ENCODE peak calls at places on chromosomes 12 and 14, in four cellular contexts. One of them, this sample, is unnamed.

GRCh38 chr12:49698619-49699545 is 8.3 kb downstream of the FMNL3 start:
- DNase-seq in Karpas-422: peak
- DNase-seq in neuronal stem cell: no peak
- DNase-seq in mesendoderm: peak
- DNase-seq in this sample: peak

GRCh38 chr12:73421832-73422231 is 1115.8 kb upstream of the ATXN7L3B start:
- DNase-seq in neuronal stem cell: no peak
- DNase-seq in mesendoderm: no peak
- DNase-seq in Karpas-422: no peak
- DNase-seq in this sample: peak

GRCh38 chr12:70831538-70831937 is 89.0 kb downstream of the PTPRR start:
- DNase-seq in neuronal stem cell: no peak
- DNase-seq in mesendoderm: no peak
- DNase-seq in Karpas-422: no peak
- DNase-seq in this sample: peak

GRCh38 chr12:15558915-15559528 is 230.2 kb downstream of the EPS8 start:
- DNase-seq in neuronal stem cell: no peak
- DNase-seq in Karpas-422: no peak
- DNase-seq in mesendoderm: no peak
- DNase-seq in this sample: no peak

GRCh38 chr12:43806737-43807072 is 588 bp upstream of the TWF1 start:
- DNase-seq in mesendoderm: no peak
- DNase-seq in neuronal stem cell: no peak
- DNase-seq in Karpas-422: peak
- DNase-seq in this sample: no peak

GRCh38 chr14:50740858-50741257 is 72.8 kb upstream of the SAV1 start:
- DNase-seq in mesendoderm: no peak
- DNase-seq in Karpas-422: no peak
- DNase-seq in neuronal stem cell: no peak
- DNase-seq in this sample: peak

GRCh38 chr12:113642216-113642615 is 170.5 kb upstream of the LHX5 start:
- DNase-seq in mesendoderm: no peak
- DNase-seq in neuronal stem cell: no peak
- DNase-seq in Karpas-422: no peak
- DNase-seq in this sample: no peak

GRCh38 chr14:49461529-49462401 is 124.4 kb downstream of the RPS29 start:
- DNase-seq in Karpas-422: peak
- DNase-seq in mesendoderm: peak
- DNase-seq in neuronal stem cell: peak
- DNase-seq in this sample: peak

GRCh38 chr12:18849080-18849479 is 111.2 kb downstream of the CAPZA3 start:
- DNase-seq in mesendoderm: peak
- DNase-seq in neuronal stem cell: no peak
- DNase-seq in Karpas-422: no peak
- DNase-seq in this sample: peak

GRCh38 chr12:118124333-118124874 is 11.5 kb upstream of the PEBP1 start:
- DNase-seq in neuronal stem cell: no peak
- DNase-seq in Karpas-422: no peak
- DNase-seq in mesendoderm: no peak
- DNase-seq in this sample: no peak

GRCh38 chr12:120580787-120581723 is at the start of gene POP5:
- DNase-seq in Karpas-422: peak
- DNase-seq in mesendoderm: peak
- DNase-seq in neuronal stem cell: peak
- DNase-seq in this sample: peak

GRCh38 chr12:79055926-79056674 is 191.5 kb downstream of the SYT1 start:
- DNase-seq in neuronal stem cell: no peak
- DNase-seq in Karpas-422: no peak
- DNase-seq in mesendoderm: no peak
- DNase-seq in this sample: peak

GRCh38 chr12:48927261-48927660 is 2.0 kb upstream of the FKBP11 start:
- DNase-seq in neuronal stem cell: no peak
- DNase-seq in Karpas-422: no peak
- DNase-seq in mesendoderm: no peak
- DNase-seq in this sample: peak

GRCh38 chr12:31989987-31990386 is 30.8 kb downstream of the RESF1 start:
- DNase-seq in neuronal stem cell: no peak
- DNase-seq in mesendoderm: no peak
- DNase-seq in Karpas-422: no peak
- DNase-seq in this sample: peak

GRCh38 chr14:77270361-77271112 is 469 bp downstream of the NGB start:
- DNase-seq in mesendoderm: no peak
- DNase-seq in Karpas-422: no peak
- DNase-seq in neuronal stem cell: no peak
- DNase-seq in this sample: no peak
- H3K9ac ChIP-seq in mesendoderm: peak
- H3K9ac ChIP-seq in Karpas-422: no peak
- H3K9ac ChIP-seq in neuronal stem cell: peak
- H3K9ac ChIP-seq in this sample: no peak

DNA sequence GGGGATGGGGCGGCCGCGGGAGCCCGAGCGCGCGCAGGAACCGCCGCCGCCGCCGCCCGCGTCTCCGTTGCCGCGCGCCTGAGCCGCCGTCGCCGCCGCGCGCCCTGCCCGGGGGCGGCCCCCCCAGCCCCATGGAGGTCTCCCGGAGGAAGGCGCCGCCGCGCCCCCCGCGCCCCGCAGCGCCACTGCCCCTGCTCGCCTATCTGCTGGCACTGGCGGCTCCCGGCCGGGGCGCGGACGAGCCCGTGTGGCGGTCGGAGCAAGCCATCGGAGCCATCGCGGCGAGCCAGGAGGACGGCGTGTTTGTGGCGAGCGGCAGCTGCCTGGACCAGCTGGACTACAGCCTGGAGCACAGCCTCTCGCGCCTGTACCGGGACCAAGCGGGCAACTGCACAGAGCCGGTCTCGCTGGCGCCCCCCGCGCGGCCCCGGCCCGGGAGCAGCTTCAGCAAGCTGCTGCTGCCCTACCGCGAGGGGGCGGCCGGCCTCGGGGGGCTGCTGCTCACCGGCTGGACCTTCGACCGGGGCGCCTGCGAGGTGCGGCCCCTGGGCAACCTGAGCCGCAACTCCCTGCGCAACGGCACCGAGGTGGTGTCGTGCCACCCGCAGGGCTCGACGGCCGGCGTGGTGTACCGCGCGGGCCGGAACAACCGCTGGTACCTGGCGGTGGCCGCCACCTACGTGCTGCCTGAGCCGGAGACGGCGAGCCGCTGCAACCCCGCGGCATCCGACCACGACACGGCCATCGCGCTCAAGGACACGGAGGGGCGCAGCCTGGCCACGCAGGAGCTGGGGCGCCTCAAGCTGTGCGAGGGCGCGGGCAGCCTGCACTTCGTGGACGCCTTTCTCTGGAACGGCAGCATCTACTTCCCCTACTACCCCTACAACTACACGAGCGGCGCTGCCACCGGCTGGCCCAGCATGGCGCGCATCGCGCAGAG is 734 bp downstream of the PLXNC1 start:
- DNase-seq in Karpas-422: peak
- DNase-seq in mesendoderm: peak
- DNase-seq in neuronal stem cell: peak
- DNase-seq in this sample: peak
- H3K9ac ChIP-seq in Karpas-422: peak
- H3K9ac ChIP-seq in mesendoderm: peak
- H3K9ac ChIP-seq in neuronal stem cell: peak
- H3K9ac ChIP-seq in this sample: no peak

GRCh38 chr12:109447482-109447881 is 29.6 kb downstream of the KCTD10 start:
- DNase-seq in mesendoderm: no peak
- DNase-seq in neuronal stem cell: no peak
- DNase-seq in Karpas-422: no peak
- DNase-seq in this sample: no peak

GRCh38 chr12:109443794-109444193 is 33.3 kb downstream of the KCTD10 start:
- DNase-seq in neuronal stem cell: no peak
- DNase-seq in mesendoderm: no peak
- DNase-seq in Karpas-422: no peak
- DNase-seq in this sample: peak

GRCh38 chr12:109446869-109447268 is 30.2 kb downstream of the KCTD10 start:
- DNase-seq in Karpas-422: no peak
- DNase-seq in mesendoderm: no peak
- DNase-seq in neuronal stem cell: no peak
- DNase-seq in this sample: no peak

GRCh38 chr12:109445224-109445623 is 31.9 kb downstream of the KCTD10 start:
- DNase-seq in neuronal stem cell: no peak
- DNase-seq in Karpas-422: no peak
- DNase-seq in mesendoderm: no peak
- DNase-seq in this sample: peak

GRCh38 chr12:109444263-109444662 is 32.8 kb downstream of the KCTD10 start:
- DNase-seq in neuronal stem cell: no peak
- DNase-seq in mesendoderm: no peak
- DNase-seq in Karpas-422: no peak
- DNase-seq in this sample: no peak
- H3K9ac ChIP-seq in neuronal stem cell: no peak
- H3K9ac ChIP-seq in mesendoderm: no peak
- H3K9ac ChIP-seq in Karpas-422: no peak
- H3K9ac ChIP-seq in this sample: peak

GRCh38 chr12:7061138-7061537 is 620 bp downstream of the C1S start:
- DNase-seq in Karpas-422: no peak
- DNase-seq in mesendoderm: peak
- DNase-seq in neuronal stem cell: no peak
- DNase-seq in this sample: no peak
- H3K9ac ChIP-seq in Karpas-422: no peak
- H3K9ac ChIP-seq in mesendoderm: no peak
- H3K9ac ChIP-seq in neuronal stem cell: no peak
- H3K9ac ChIP-seq in this sample: peak

GRCh38 chr14:89564291-89564957 is 147.4 kb upstream of the FOXN3 start:
- DNase-seq in neuronal stem cell: no peak
- DNase-seq in Karpas-422: no peak
- DNase-seq in mesendoderm: no peak
- DNase-seq in this sample: no peak
- H3K9ac ChIP-seq in neuronal stem cell: no peak
- H3K9ac ChIP-seq in Karpas-422: no peak
- H3K9ac ChIP-seq in mesendoderm: no peak
- H3K9ac ChIP-seq in this sample: no peak

GRCh38 chr14:100288382-100289185 is 17.7 kb downstream of the SLC25A29 start:
- DNase-seq in neuronal stem cell: no peak
- DNase-seq in mesendoderm: no peak
- DNase-seq in Karpas-422: no peak
- DNase-seq in this sample: no peak
- H3K9ac ChIP-seq in neuronal stem cell: no peak
- H3K9ac ChIP-seq in mesendoderm: no peak
- H3K9ac ChIP-seq in Karpas-422: peak
- H3K9ac ChIP-seq in this sample: no peak

This sample was measured in adipocyte.